ENCODE peak calls at places on chromosomes 4 and X, in nine cellular contexts. Q is SK-N-SH; A is body of pancreas; J is DND-41; L is aorta; I is GM23338; D is dorsolateral prefrontal cortex; W is right atrium auricular region; Y is CD4-positive, alpha-beta memory T cell. F is an unnamed sample.

GRCh38 chr4:181478675-181479074 is 764.5 kb upstream of the TENM3 start:
- DNase-seq in Y (no peak), L (no peak), Q (no peak), J (no peak), A (no peak), D (no peak), W (no peak), I (no peak), F (no peak)

GRCh38 chr4:26861434-26862186 is 969 bp downstream of the STIM2 start:
- DNase-seq in J (peak; percentile 89), W (peak; percentile 70), Y (peak; percentile 73), A (peak; percentile 62), I (peak; percentile 79), D (peak; percentile 67), L (peak; percentile 90), Q (peak; percentile 61), F (peak; percentile 36)

GRCh38 chr4:151004222-151004621 is 10.9 kb downstream of the LRBA start:
- DNase-seq in Y (no peak), W (no peak), J (no peak), D (no peak), I (no peak), Q (no peak), L (no peak), A (no peak), F (peak; percentile 71)

GRCh38 chrX:102765217-102765616 is 44.7 kb downstream of the GPRASP3 start:
- DNase-seq in W (peak; percentile 66), D (no peak), Q (no peak), L (no peak), A (peak; percentile 28), Y (no peak), J (no peak), I (no peak), F (peak; percentile 9)

GRCh38 chrX:19566359-19567141 is 51.2 kb upstream of the MAP3K15 start:
- DNase-seq in L (no peak), A (no peak), W (no peak), J (peak; percentile 56), Y (no peak), Q (peak; percentile 17), D (no peak), I (peak; percentile 22), F (no peak)

GRCh38 chr4:25098964-25099843 is 61.0 kb downstream of the SEPSECS start:
- DNase-seq in Y (no peak), Q (peak; percentile 43), W (peak; percentile 90), A (peak; percentile 20), J (peak; percentile 23), L (peak; percentile 83), D (no peak), I (no peak), F (peak; percentile 53)

GRCh38 chrX:40539214-40540142 is 41.3 kb upstream of the ATP6AP2 start:
- DNase-seq in Q (no peak), Y (peak; percentile 70), L (no peak), I (peak; percentile 71), D (no peak), A (no peak), W (peak; percentile 72), J (peak; percentile 60), F (no peak)

GRCh38 chr4:40327340-40327739 is 7.8 kb upstream of the CHRNA9 start:
- DNase-seq in J (no peak), A (no peak), Y (no peak), L (no peak), W (no peak), Q (no peak), I (no peak), D (no peak), F (no peak)

GRCh38 chrX:153766098-153766817 is 2.2 kb downstream of the PLXNB3 start:
- DNase-seq in Y (no peak), A (peak; percentile 10), D (peak; percentile 85), Q (peak; percentile 74), W (no peak), J (peak; percentile 78), L (peak; percentile 79), I (no peak), F (peak; percentile 60)

GRCh38 chrX:153765138-153766079 is 1.4 kb downstream of the PLXNB3 start:
- DNase-seq in L (no peak), Y (no peak), I (no peak), A (peak; percentile 35), D (peak; percentile 95), W (no peak), J (no peak), Q (peak; percentile 82), F (no peak)

GRCh38 chrX:153763989-153764755 is at the start of gene PLXNB3:
- DNase-seq in J (peak; percentile 66), Q (peak; percentile 87), A (peak; percentile 85), D (peak; percentile 92), I (peak; percentile 74), L (peak; percentile 93), Y (peak; percentile 69), W (peak; percentile 77), F (peak; percentile 76)

GRCh38 chrX:153763298-153763932 is 634 bp upstream of the PLXNB3 start:
- DNase-seq in D (peak; percentile 41), I (no peak), W (no peak), Y (no peak), J (no peak), A (peak; percentile 11), L (no peak), Q (no peak), F (no peak)

GRCh38 chrX:153764786-153765137 is 713 bp downstream of the PLXNB3 start:
- DNase-seq in D (no peak), J (no peak), W (no peak), A (no peak), Q (peak; percentile 34), Y (no peak), I (no peak), L (peak; percentile 73), F (no peak)
- H3K27ac ChIP-seq in D (peak overlapping the region; percentile 96), J (no peak overlapping the region), W (peak overlapping the region; percentile 64), A (peak overlapping the region; percentile 38), Q (no peak overlapping the region), Y (no peak overlapping the region), I (no peak overlapping the region), L (no peak overlapping the region), F (peak overlapping the region; percentile 91)

GRCh38 chr4:148445071-148445902 is 3.1 kb upstream of the NR3C2 start:
- DNase-seq in Q (peak; percentile 72), I (peak; percentile 74), D (peak; percentile 81), L (peak; percentile 90), Y (peak; percentile 80), W (peak; percentile 61), J (no peak), A (peak; percentile 58), F (no peak)

GRCh38 chr4:148444296-148445070 is 2.3 kb upstream of the NR3C2 start:
- DNase-seq in A (peak; percentile 47), I (peak; percentile 71), Q (peak; percentile 74), Y (peak; percentile 56), D (peak; percentile 54), J (no peak), L (peak; percentile 79), W (no peak), F (no peak)

GRCh38 chr4:148442830-148443549 is 776 bp upstream of the NR3C2 start:
- DNase-seq in A (no peak), D (peak; percentile 51), J (no peak), W (no peak), L (peak; percentile 77), I (no peak), Y (no peak), Q (peak; percentile 45), F (no peak)

GRCh38 chr4:148441986-148442829 is at the start of gene NR3C2:
- DNase-seq in I (peak; percentile 99), J (peak; percentile 95), Q (peak; percentile 99), A (peak; percentile 99), W (peak; percentile 100), Y (peak; percentile 98), D (peak; percentile 100), L (peak; percentile 99), F (peak; percentile 100)

DNA sequence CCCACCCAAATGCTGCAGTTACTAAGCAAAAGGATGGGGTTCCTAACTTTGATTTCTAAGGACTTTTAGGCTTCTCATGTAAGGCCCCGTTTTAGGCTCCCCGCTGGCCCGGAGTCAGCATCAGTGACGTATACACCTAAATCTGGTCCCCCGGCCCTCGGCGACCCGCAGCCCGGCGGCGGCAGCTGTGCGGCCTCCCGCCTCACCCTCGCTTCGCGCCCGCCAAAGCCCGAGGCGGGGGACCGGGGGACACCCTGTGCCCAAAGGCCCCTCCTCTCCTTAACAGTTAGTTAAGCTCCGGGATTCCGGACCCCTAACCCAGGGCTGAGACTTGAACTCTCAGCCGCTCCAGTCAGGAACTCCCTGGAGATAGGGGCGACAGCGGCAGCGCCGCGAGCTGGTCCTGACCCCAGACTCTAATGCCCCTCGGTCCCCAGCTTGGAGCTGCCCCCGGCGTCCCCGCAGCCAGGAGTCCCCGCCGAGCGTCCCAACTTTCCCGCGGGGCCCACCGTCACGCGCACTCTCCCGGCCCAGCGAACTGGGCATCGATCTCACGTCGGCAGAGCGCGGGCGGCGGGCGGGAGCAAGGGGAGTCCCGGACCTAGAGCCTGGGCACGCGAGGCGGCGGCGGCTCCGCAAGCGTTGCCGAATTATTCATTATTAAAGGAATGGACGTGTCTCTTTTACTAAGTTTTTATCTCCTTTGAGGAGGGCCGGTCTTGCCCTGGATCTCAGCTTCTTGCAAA is 1.5 kb upstream of the NR3C2 start:
- DNase-seq in J (no peak), A (peak; percentile 44), D (peak; percentile 51), I (peak; percentile 28), L (peak; percentile 89), Q (peak; percentile 38), W (peak; percentile 61), Y (peak; percentile 37), F (no peak)
- H3K27ac ChIP-seq in J (no peak overlapping the region), A (peak overlapping the region; percentile 97), D (peak overlapping the region; percentile 87), I (no peak overlapping the region), L (no peak overlapping the region), Q (no peak overlapping the region), W (peak overlapping the region; percentile 93), Y (peak overlapping the region; percentile 92), F (no peak overlapping the region)

DNA sequence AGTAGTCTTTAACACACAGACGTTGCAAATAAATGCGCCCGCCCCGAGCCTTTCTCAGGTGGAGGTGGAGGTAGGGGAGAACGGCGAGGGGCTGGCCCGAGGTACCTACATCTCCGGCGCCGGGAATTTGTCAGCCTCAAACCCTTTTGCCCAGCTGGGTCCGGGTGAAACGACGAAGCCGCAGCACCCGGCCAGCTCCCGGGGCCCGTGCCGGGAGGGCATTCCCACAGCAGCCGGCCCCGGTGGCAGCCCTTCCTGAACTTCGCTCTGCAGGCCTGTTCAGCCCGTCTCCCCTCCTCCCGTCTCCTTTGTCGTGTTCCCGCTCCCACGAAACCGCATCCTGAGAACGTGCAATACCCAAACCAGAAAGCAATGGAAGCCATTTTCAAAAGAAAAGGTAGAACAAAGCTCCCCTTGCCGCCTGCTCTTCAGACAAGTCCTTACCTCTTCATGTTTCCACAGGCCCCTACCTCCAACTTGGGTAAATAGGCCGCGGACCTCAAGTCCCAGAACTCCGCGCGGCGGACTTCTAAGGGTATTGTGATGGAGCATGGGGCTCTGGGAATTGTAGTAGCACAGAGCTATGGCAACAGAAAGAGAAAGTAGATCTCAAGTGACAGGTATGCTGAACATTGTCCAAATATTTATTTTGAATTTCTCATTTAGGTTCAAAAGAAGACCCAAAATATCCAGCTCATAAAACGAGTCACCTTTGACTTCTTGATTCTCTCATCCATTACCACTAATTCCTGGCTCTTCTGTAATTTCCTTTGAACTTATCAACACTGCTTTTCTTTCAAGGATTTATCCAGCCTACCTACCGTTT is at the start of gene RBM41:
- DNase-seq in W (peak; percentile 86), D (peak; percentile 80), I (peak; percentile 77), A (peak; percentile 72), Y (peak; percentile 72), J (peak; percentile 81), L (peak; percentile 89), Q (peak; percentile 77), F (peak; percentile 52)
- H3K27ac ChIP-seq in W (peak within 1 kb of the TSS; percentile 44), D (peak within 1 kb of the TSS; percentile 54), I (peak within 1 kb of the TSS; percentile 66), A (peak within 1 kb of the TSS; percentile 31), Y (peak within 1 kb of the TSS; percentile 59), J (peak within 1 kb of the TSS; percentile 89), L (no peak within 1 kb of the TSS), Q (peak within 1 kb of the TSS; percentile 46), F (peak within 1 kb of the TSS; percentile 73)

GRCh38 chrX:12948495-12948894 is 26.4 kb upstream of the TMSB4X start:
- DNase-seq in L (no peak), Y (no peak), J (no peak), Q (no peak), I (no peak), A (no peak), W (no peak), D (no peak), F (no peak)

GRCh38 chrX:12945494-12945893 is 29.4 kb upstream of the TMSB4X start:
- DNase-seq in J (no peak), W (no peak), Q (no peak), Y (no peak), L (no peak), D (no peak), I (no peak), A (no peak), F (no peak)

GRCh38 chrX:12947545-12948235 is 27.2 kb upstream of the TMSB4X start:
- DNase-seq in Q (no peak), I (no peak), Y (no peak), J (no peak), L (no peak), D (no peak), W (no peak), A (peak; percentile 30), F (no peak)

GRCh38 chrX:12946838-12947544 is 27.9 kb upstream of the TMSB4X start:
- DNase-seq in D (no peak), W (peak; percentile 86), L (no peak), A (peak; percentile 72), Y (peak; percentile 81), Q (peak; percentile 62), I (peak; percentile 87), J (peak; percentile 84), F (peak; percentile 49)

GRCh38 chrX:12946406-12946805 is 28.5 kb upstream of the TMSB4X start:
- DNase-seq in I (no peak), L (no peak), D (no peak), W (no peak), Q (no peak), J (no peak), Y (no peak), A (no peak), F (no peak)
- H3K27ac ChIP-seq in I (no peak overlapping the region), L (no peak overlapping the region), D (no peak overlapping the region), W (no peak overlapping the region), Q (peak overlapping the region; percentile 85), J (peak overlapping the region; percentile 80), Y (no peak overlapping the region), A (no peak overlapping the region), F (no peak overlapping the region)

F was measured in RWPE1.